ENCODE peak calls at places on chromosomes 4 and X, in five cellular contexts. A is mesenchymal stem cell, U is neuronal stem cell, Q is IMR-90, V is mesendoderm. X is an unnamed sample.

GRCh38 chrX:47198026-47198686 is 4.5 kb downstream of the UBA1 start:
- DNase-seq in A (no peak), U (no peak), Q (peak), V (peak), X (peak)

GRCh38 chrX:71533850-71534515 is 1.1 kb downstream of the OGT start:
- DNase-seq in A (peak), U (peak), Q (peak), V (peak), X (peak)

GRCh38 chrX:136745215-136746173 is 35.2 kb downstream of the ARHGEF6 start:
- DNase-seq in A (no peak), U (no peak), Q (no peak), V (no peak), X (no peak)

GRCh38 chr4:140240237-140240636 is 86.3 kb upstream of the MAML3 start:
- DNase-seq in A (no peak), U (no peak), Q (no peak), V (no peak), X (no peak)

GRCh38 chr4:2272828-2273120 is 10.9 kb upstream of the MXD4 start:
- DNase-seq in A (no peak), U (no peak), Q (no peak), V (no peak), X (no peak)

GRCh38 chr4:75895744-75896314 is 6.4 kb downstream of the PPEF2 start:
- DNase-seq in A (peak), U (peak), Q (peak), V (peak), X (peak)

GRCh38 chrX:132505116-132505515 is 16.3 kb upstream of the MBNL3 start:
- DNase-seq in A (peak), U (no peak), Q (no peak), V (no peak), X (no peak)

GRCh38 chr4:128287159-128287870 is at the start of gene PGRMC2:
- DNase-seq in A (peak), U (peak), Q (peak), V (peak), X (no peak)

GRCh38 chr4:145423017-145423708 is 58.5 kb upstream of the SMAD1 start:
- DNase-seq in A (no peak), U (no peak), Q (no peak), V (no peak), X (peak)

GRCh38 chr4:112946127-112946526 is 103.3 kb upstream of the ANK2 start:
- DNase-seq in A (no peak), U (no peak), Q (no peak), V (no peak), X (no peak)

GRCh38 chr4:155675709-155676429 is 9.2 kb downstream of the GUCY1A1 start:
- DNase-seq in A (peak), U (peak), Q (no peak), V (peak), X (peak)

GRCh38 chrX:101232316-101232715 is 12.7 kb downstream of the DRP2 start:
- DNase-seq in A (no peak), U (no peak), Q (peak), V (no peak), X (no peak)

GRCh38 chrX:23898412-23898959 is 9.3 kb downstream of the APOO start:
- DNase-seq in A (peak), U (no peak), Q (peak), V (no peak), X (no peak)

GRCh38 chr4:8047837-8048678 is 108.4 kb upstream of the AFAP1 start:
- DNase-seq in A (no peak), U (no peak), Q (no peak), V (no peak), X (no peak)

GRCh38 chr4:16026155-16026761 is 57.6 kb downstream of the PROM1 start:
- DNase-seq in A (peak), U (peak), Q (peak), V (peak), X (peak)

GRCh38 chr4:15982833-15983528 is 20.0 kb upstream of the FGFBP2 start:
- DNase-seq in A (peak), U (no peak), Q (peak), V (peak), X (peak)

GRCh38 chr4:7348946-7349900 is 85.5 kb downstream of the PSAPL1 start:
- DNase-seq in A (no peak), U (no peak), Q (no peak), V (no peak), X (no peak)

GRCh38 chrX:72245461-72246089 is 6.7 kb upstream of the ERCC6L start:
- DNase-seq in A (peak), U (no peak), Q (peak), V (peak), X (peak)

GRCh38 chrX:32139463-32139862 is 1067.6 kb upstream of the FTHL17 start:
- DNase-seq in A (no peak), U (no peak), Q (no peak), V (no peak), X (no peak)

GRCh38 chr4:183286590-183287308 is 33.3 kb downstream of the CLDN22 start:
- DNase-seq in A (no peak), U (no peak), Q (no peak), V (no peak), X (no peak)

GRCh38 chrX:18664947-18665346 is 7.0 kb downstream of the RS1 start:
- DNase-seq in A (no peak), U (no peak), Q (no peak), V (peak), X (no peak)

GRCh38 chr4:81360722-81361121 is 111.0 kb downstream of the RASGEF1B start:
- DNase-seq in A (no peak), U (no peak), Q (peak), V (no peak), X (no peak)

GRCh38 chr4:139962130-139962684 is 191.8 kb downstream of the MAML3 start:
- DNase-seq in A (no peak), U (no peak), Q (no peak), V (no peak), X (no peak)

GRCh38 chr4:152577708-152578421 is 42.0 kb upstream of the FBXW7 start:
- DNase-seq in A (no peak), U (no peak), Q (no peak), V (no peak), X (peak)

GRCh38 chr4:98677799-98678198 is 19.4 kb upstream of the TSPAN5 start:
- DNase-seq in A (peak), U (no peak), Q (peak), V (no peak), X (no peak)

GRCh38 chr4:27921236-27921635 is 1060.6 kb downstream of the STIM2 start:
- DNase-seq in A (no peak), U (no peak), Q (peak), V (no peak), X (no peak)

GRCh38 chr4:120692964-120693363 is 229.6 kb downstream of the PRDM5 start:
- DNase-seq in A (peak), U (no peak), Q (peak), V (no peak), X (peak)

GRCh38 chr4:6688879-6689505 is 4.7 kb upstream of the S100P start:
- DNase-seq in A (peak), U (no peak), Q (peak), V (peak), X (peak)

GRCh38 chr4:75235359-75235951 is 278.7 kb downstream of the RCHY1 start:
- DNase-seq in A (peak), U (no peak), Q (no peak), V (no peak), X (no peak)

GRCh38 chrX:618761-619450 is 11.7 kb upstream of the SHOX start:
- DNase-seq in A (no peak), U (no peak), Q (no peak), V (no peak), X (no peak)

GRCh38 chr4:61468091-61468720 is 268.1 kb downstream of the ADGRL3 start:
- DNase-seq in A (peak), U (no peak), Q (peak), V (no peak), X (peak)

GRCh38 chr4:76545161-76545884 is 110.3 kb downstream of the SHROOM3 start:
- DNase-seq in A (peak), U (no peak), Q (peak), V (no peak), X (no peak)

GRCh38 chr4:153344131-153345010 is at the start of gene MND1:
- DNase-seq in A (peak), U (peak), Q (peak), V (peak), X (peak)

GRCh38 chr4:57116245-57116644 is 6.1 kb upstream of the IGFBP7 start:
- DNase-seq in A (no peak), U (no peak), Q (no peak), V (no peak), X (no peak)

GRCh38 chrX:2521092-2521926 is 20.5 kb upstream of the DHRSX start:
- DNase-seq in A (no peak), U (no peak), Q (no peak), V (peak), X (peak)
- H3K4me2 ChIP-seq in A (no peak), U (no peak), Q (no peak), V (no peak), X (no peak)

DNA sequence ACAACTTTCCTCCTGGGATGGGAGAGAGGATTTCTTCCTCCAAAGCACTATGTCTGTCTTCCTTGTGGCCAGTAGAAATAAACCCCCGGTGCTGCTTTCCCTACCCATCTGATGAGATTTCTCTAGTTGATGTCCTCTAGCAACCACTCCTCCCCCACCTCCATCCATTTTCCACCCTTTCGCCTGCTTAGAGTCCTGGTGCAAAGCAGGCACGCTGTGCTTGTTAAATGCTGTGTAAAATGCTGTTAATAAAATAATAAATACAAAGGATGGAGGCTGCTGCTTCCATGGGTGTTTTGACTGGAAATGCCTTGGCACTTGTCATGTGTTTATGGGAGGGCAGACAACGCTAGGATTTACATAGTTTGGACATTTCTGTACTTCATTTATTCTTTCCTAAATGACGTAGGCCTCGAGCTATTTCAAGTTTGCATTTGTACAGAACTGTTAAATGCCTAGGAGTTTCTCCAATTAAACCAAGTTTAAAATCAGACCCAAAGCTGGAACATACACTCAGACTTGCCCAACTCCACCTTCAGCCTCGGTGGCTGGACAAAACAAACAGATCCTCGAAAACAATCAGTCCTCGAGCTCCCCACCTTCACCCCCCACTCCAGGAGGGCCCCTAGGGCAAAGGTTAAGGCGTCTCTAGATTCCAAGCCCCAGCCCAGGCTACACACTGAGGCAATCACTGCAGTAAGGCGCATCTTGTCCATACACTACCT is 10.0 kb downstream of the BCOR start:
- DNase-seq in A (peak), U (no peak), Q (peak), V (no peak), X (no peak)
- H2AK5ac ChIP-seq in A (no peak), U (no peak), Q (peak), V (no peak), X (no peak)

DNA sequence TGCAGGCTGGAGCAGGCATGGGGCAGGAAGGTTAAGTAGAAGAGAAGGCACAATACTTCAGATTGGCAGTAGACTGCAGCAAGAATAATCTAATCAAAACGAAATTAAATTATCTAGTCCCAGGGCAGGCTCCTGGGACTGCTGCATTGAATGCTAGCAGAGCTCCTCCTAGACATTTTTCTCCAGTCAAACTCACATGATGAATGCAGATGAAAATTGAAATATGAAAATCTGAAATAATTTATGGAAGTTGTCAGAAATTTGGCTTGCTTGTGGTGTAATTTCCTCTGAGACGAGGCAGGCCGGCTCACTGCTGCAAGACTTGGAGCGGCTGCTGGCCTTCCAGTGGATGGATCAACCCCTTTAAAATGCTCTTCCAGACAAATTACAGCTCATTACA is 78.0 kb upstream of the TMEM33 start:
- DNase-seq in A (no peak), U (no peak), Q (no peak), V (no peak), X (peak)
- H3K4me2 ChIP-seq in A (no peak), U (no peak), Q (no peak), V (no peak), X (no peak)

DNA sequence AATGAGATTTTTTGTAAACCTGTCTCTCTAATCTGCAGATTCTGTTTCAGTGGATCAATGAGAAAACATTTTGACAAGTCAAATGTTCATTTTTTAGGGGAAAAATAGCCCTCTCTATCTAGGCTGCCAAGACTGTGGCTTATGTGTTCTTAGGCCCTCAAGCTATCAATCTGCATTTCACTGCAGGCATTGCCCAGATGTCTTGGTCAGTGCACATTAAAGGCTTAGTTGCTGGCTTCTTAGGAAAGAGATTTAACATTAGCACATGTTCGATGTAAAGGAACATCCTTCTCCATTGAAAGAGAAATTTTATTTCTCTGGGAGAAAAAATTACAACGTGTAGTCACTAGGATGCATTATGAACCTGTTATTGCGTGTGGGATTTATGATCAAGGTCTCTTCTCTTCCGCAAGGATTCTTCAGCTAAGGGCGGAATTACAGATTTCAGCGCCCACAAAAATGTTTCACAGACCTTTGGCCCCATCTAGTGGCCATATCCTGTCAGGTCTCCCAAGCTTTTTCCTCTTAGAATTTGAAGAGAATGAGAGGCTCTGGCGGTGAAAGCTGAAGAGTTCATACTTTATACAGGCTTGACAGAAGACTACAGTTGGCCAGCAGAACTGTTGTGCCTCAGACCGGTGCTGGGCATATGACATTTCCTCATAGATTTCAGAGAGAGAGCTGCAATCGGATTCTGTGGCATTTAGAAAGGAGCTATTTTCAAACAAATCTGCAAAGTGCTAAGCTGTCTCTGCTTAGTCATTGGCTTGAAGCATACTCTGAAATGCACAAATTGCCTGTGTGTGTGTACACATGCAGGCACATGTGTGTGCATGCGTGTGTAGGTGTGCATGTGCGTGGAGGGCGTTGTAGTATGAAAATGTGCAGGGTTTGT is 144.6 kb upstream of the NOCT start:
- DNase-seq in A (peak), U (peak), Q (peak), V (peak), X (peak)
- H2AK5ac ChIP-seq in A (no peak), U (no peak), Q (no peak), V (no peak), X (no peak)

DNA sequence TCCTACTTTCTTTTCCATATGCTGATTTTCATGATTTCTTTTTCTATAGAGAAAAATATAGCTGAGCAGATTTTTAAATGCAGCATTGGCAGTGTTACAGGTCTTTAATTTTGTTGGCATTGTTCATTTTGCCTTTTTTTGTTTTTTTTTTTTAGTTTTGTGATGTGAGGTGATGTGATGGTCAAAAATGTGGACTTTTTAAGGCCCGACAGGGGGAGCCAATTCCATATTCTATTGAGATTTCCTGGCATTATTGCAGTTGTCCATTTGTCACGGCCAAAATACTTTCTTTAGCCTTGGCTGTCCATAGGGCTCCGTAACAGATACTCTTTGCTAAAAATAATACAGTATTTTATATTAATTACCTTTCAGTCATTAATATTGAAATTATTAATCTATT is 47.8 kb downstream of the SLIT2 start:
- DNase-seq in A (peak), U (no peak), Q (peak), V (peak), X (peak)
- H3K4me2 ChIP-seq in A (no peak), U (no peak), Q (no peak), V (no peak), X (no peak)

GRCh38 chrX:2520539-2520938 is 19.8 kb upstream of the DHRSX start:
- DNase-seq in A (no peak), U (no peak), Q (no peak), V (no peak), X (no peak)
- H2AK5ac ChIP-seq in A (no peak), U (no peak), Q (no peak), V (no peak), X (no peak)

DNA sequence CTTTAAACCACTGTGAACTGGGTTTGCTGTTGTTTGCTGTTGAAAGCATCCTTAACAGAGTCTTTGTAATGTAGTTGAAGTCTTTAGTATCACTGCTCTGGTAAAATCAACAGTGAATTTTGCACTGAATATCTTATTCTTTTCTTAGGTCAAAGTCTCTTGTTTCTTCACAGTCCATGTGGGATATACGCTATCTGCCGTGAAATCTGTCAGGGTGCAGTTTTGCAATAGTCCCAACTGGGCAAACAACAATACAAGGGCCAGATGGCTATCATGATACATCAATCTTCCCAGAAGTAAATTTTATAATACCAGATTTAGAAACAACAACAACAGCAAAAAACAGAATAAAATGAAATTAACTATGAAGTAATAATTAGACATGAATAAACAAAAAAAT is 123.5 kb downstream of the PPARGC1A start:
- DNase-seq in A (no peak), U (no peak), Q (no peak), V (no peak), X (no peak)
- H3K4me2 ChIP-seq in A (no peak), U (no peak), Q (no peak), V (no peak), X (no peak)

GRCh38 chrX:108163333-108164082 is 71.9 kb downstream of the ATG4A start:
- DNase-seq in A (no peak), U (no peak), Q (no peak), V (no peak), X (no peak)
- H2AK5ac ChIP-seq in A (no peak), U (no peak), Q (no peak), V (no peak), X (no peak)

X was measured in trophoblast cell.